ENCODE peak calls at places on chromosomes 4 and X, in nine cellular contexts. X is GM12865, K is sigmoid colon, L is A673, I is CD14-positive monocyte, A is lung, S is prostate gland, U is heart left ventricle, O is psoas muscle. Z is an unnamed sample.

GRCh38 chrX:129737921-129738320 is 858 bp upstream of the XPNPEP2 start:
- DNase-seq in X (peak; percentile 29), K (peak; percentile 48), L (no peak), I (peak; percentile 74), A (no peak), S (no peak), U (no peak), O (no peak), Z (no peak)

GRCh38 chr4:151674804-151675290 is 86.0 kb downstream of the GATB start:
- DNase-seq in X (no peak), K (peak; percentile 79), L (no peak), I (no peak), A (peak; percentile 42), S (peak; percentile 78), U (no peak), O (no peak), Z (no peak)

GRCh38 chr4:76377922-76378321 is 43.0 kb downstream of the CCDC158 start:
- DNase-seq in X (peak; percentile 64), K (no peak), L (peak; percentile 32), I (peak; percentile 54), A (peak; percentile 41), S (no peak), U (no peak), O (no peak), Z (peak; percentile 40)

GRCh38 chr4:112889619-112890294 is 159.7 kb upstream of the ANK2 start:
- DNase-seq in X (no peak), K (no peak), L (peak; percentile 79), I (no peak), A (no peak), S (no peak), U (no peak), O (no peak), Z (no peak)

GRCh38 chr4:104826171-104826570 is 320.5 kb upstream of the TET2 start:
- DNase-seq in X (no peak), K (no peak), L (no peak), I (no peak), A (no peak), S (no peak), U (no peak), O (no peak), Z (no peak)

GRCh38 chr4:142615324-142615665 is 230.8 kb downstream of the INPP4B start:
- DNase-seq in X (no peak), K (no peak), L (no peak), I (no peak), A (no peak), S (no peak), U (no peak), O (no peak), Z (no peak)

GRCh38 chrX:21373001-21373400 is 1.2 kb upstream of the CNKSR2 start:
- DNase-seq in X (no peak), K (no peak), L (no peak), I (no peak), A (no peak), S (no peak), U (no peak), O (no peak), Z (no peak)

GRCh38 chrX:139203681-139204575 is 326.6 kb upstream of the F9 start:
- DNase-seq in X (peak; percentile 9), K (no peak), L (peak; percentile 61), I (no peak), A (no peak), S (peak; percentile 12), U (no peak), O (peak; percentile 21), Z (peak; percentile 18)

GRCh38 chr4:157012296-157012695 is 40.7 kb upstream of the PDGFC start:
- DNase-seq in X (no peak), K (no peak), L (peak; percentile 55), I (no peak), A (no peak), S (no peak), U (no peak), O (no peak), Z (no peak)

GRCh38 chr4:38664704-38665401 is 854 bp downstream of the KLF3 start:
- DNase-seq in X (no peak), K (peak; percentile 88), L (peak; percentile 69), I (peak; percentile 57), A (peak; percentile 59), S (peak; percentile 73), U (peak; percentile 81), O (peak; percentile 58), Z (peak; percentile 59)

GRCh38 chr4:11720292-11720691 is 291.6 kb upstream of the HS3ST1 start:
- DNase-seq in X (peak; percentile 20), K (no peak), L (no peak), I (no peak), A (no peak), S (no peak), U (no peak), O (no peak), Z (peak; percentile 20)

GRCh38 chr4:24202579-24202978 is 312.7 kb upstream of the PPARGC1A start:
- DNase-seq in X (no peak), K (no peak), L (no peak), I (no peak), A (no peak), S (no peak), U (no peak), O (no peak), Z (no peak)

GRCh38 chrX:106415276-106415895 is 196.4 kb upstream of the RADX start:
- DNase-seq in X (peak; percentile 27), K (no peak), L (peak; percentile 15), I (no peak), A (no peak), S (no peak), U (no peak), O (no peak), Z (peak; percentile 11)

GRCh38 chr4:42348247-42348646 is 49.0 kb upstream of the SHISA3 start:
- DNase-seq in X (no peak), K (no peak), L (no peak), I (no peak), A (no peak), S (no peak), U (no peak), O (no peak), Z (no peak)

GRCh38 chr4:98092833-98093439 is 50.3 kb downstream of the STPG2 start:
- DNase-seq in X (peak; percentile 20), K (no peak), L (peak; percentile 37), I (no peak), A (no peak), S (no peak), U (no peak), O (no peak), Z (no peak)

GRCh38 chrX:69153060-69153730 is 12.1 kb downstream of the PJA1 start:
- DNase-seq in X (no peak), K (peak; percentile 68), L (no peak), I (no peak), A (no peak), S (no peak), U (no peak), O (no peak), Z (no peak)

GRCh38 chrX:104435249-104435648 is 130.8 kb upstream of the IL1RAPL2 start:
- DNase-seq in X (no peak), K (no peak), L (no peak), I (no peak), A (no peak), S (peak; percentile 8), U (no peak), O (no peak), Z (no peak)

GRCh38 chr4:4854649-4855292 is 4.7 kb upstream of the MSX1 start:
- DNase-seq in X (no peak), K (peak; percentile 50), L (no peak), I (no peak), A (no peak), S (no peak), U (peak; percentile 29), O (no peak), Z (no peak)

GRCh38 chrX:9682456-9682855 is 83.2 kb downstream of the GPR143 start:
- DNase-seq in X (no peak), K (no peak), L (no peak), I (no peak), A (no peak), S (no peak), U (no peak), O (no peak), Z (no peak)
- TF ChIP-seq CTCF in X (no peak), K (peak; percentile 28), L (no peak), I (no peak), A (no peak), S (peak; percentile 38), U (peak; percentile 31), O (peak; percentile 9), Z (no peak)

DNA sequence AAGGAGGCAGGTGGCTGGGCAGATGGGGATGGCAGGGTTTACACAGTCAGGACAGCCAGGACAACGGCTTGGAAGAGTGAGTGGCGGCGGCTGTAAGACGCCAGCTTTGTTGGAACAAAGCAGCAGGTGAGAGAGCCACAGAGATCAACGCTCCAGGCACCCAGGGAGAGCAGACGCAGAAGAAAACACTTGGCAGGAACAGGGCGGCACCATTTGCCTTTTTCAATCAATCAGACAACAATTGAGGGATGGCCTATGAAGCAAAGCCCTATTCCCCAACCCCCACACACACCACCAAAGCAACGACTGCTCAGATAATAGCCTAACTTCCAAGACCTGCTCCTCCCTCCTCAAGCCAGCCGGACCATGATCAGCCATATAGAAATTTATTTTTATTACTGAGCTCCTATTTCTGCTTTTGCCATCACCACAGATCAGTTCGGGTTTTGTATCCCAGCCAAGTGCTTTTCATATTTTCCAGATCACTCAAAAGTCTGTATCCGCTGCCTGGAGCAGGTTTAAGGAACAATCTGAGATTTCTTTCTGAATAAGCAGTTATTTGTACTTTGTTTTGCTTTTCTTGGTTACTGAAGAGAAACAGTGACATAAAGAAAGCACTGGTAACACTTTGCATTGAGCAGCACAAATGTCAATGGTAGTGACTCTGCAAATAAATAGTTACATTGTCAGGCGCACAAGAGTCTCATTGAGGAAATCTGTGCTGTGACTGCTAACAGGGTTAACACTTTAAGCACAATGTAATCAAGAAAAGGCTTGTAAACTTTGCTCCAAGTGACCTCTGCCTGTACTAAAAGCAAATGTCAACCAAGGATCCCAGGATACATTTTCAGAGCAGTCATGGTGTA is 81.8 kb upstream of the RBPJ start:
- DNase-seq in X (no peak), K (no peak), L (no peak), I (no peak), A (no peak), S (no peak), U (no peak), O (no peak), Z (no peak)
- TF ChIP-seq CTCF in X (no peak), K (no peak), L (no peak), I (no peak), A (no peak), S (no peak), U (no peak), O (no peak), Z (no peak)

GRCh38 chr4:90318208-90318607 is 191.0 kb downstream of the CCSER1 start:
- DNase-seq in X (no peak), K (no peak), L (peak; percentile 38), I (no peak), A (no peak), S (no peak), U (no peak), O (no peak), Z (no peak)
- TF ChIP-seq CTCF in X (no peak), K (no peak), L (no peak), I (no peak), A (no peak), S (no peak), U (no peak), O (no peak), Z (no peak)

DNA sequence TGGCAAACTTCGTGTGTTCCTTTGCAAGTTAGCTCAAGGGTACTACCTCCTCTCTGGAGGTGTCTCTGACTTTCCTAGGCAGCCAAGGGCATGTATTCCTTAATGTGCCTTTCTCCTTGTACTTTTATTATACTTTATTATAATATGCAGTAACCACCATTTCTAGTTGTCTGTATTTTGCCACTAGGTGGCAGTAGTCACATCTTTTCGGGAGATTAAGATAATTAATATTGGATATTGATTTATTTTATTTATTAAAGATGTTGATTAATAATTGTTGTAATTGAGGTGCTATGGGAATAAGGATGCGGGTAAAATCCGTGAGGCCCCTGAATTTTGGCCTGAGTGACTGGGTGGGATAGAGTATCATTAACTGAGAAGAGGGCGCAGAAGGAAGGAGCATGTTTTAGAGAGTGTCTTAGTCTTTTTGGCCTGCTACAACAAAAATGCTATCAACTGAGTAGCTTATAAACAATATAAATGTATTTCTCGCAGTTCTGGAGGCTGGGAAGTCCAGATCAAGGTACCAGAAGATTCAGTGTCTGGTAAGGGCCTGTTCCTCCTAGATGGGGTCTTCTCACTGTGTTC is 153.3 kb downstream of the TMEM164 start:
- DNase-seq in X (no peak), K (no peak), L (peak; percentile 23), I (no peak), A (no peak), S (no peak), U (no peak), O (no peak), Z (no peak)
- TF ChIP-seq CTCF in X (peak; percentile 24), K (no peak), L (peak; percentile 73), I (peak; percentile 52), A (no peak), S (peak; percentile 48), U (peak; percentile 53), O (peak; percentile 44), Z (no peak)

Z was measured in GM20000.